ENCODE peak calls at places on chromosomes 2 and 18, in six cellular contexts. E is CD4-positive, CD25-positive, alpha-beta regulatory T cell; N is sciatic nerve; L is H9; P is AG04450; D is choroid plexus epithelial cell. V is an unnamed sample.

GRCh38 chr2:66582975-66583842 is 148.3 kb downstream of the MEIS1 start:
- DNase-seq in P (no peak), D (no peak), E (no peak), L (peak), N (no peak), V (no peak)

GRCh38 chr2:200861617-200862016 is 2.8 kb downstream of the CLK1 start:
- DNase-seq in D (no peak), N (no peak), P (no peak), L (no peak), E (no peak), V (no peak)

GRCh38 chr2:10079931-10080535 is at the start of gene CYS1:
- DNase-seq in N (no peak), P (no peak), L (peak), E (no peak), D (peak), V (peak)

GRCh38 chr2:65700004-65700651 is 267.7 kb upstream of the SPRED2 start:
- DNase-seq in N (no peak), P (no peak), E (no peak), L (no peak), D (no peak), V (no peak)

GRCh38 chr2:232502901-232503791 is 15.5 kb upstream of the ECEL1 start:
- DNase-seq in E (no peak), N (no peak), P (no peak), D (peak), L (peak), V (peak)

GRCh38 chr2:190664240-190664639 is 15.4 kb downstream of the NAB1 start:
- DNase-seq in L (no peak), N (no peak), D (peak), E (no peak), P (no peak), V (peak)

GRCh38 chr2:176082885-176083731 is 654 bp downstream of the EVX2 start:
- DNase-seq in P (no peak), N (no peak), E (no peak), L (peak), D (no peak), V (no peak)

GRCh38 chr2:8632755-8633154 is 49.1 kb upstream of the ID2 start:
- DNase-seq in L (no peak), N (no peak), E (no peak), P (no peak), D (no peak), V (no peak)

GRCh38 chr2:45755585-45756330 is 104.3 kb downstream of the PRKCE start:
- DNase-seq in D (peak), E (no peak), P (no peak), L (no peak), N (no peak), V (peak)

GRCh38 chr2:181117176-181117925 is 136.9 kb downstream of the UBE2E3 start:
- DNase-seq in D (no peak), P (no peak), N (no peak), L (no peak), E (no peak), V (no peak)

GRCh38 chr2:20164061-20164733 is 60.7 kb downstream of the SDC1 start:
- DNase-seq in D (no peak), E (no peak), P (no peak), N (peak), L (peak), V (no peak)

GRCh38 chr2:19538411-19538963 is 180.1 kb upstream of the OSR1 start:
- DNase-seq in D (peak), N (no peak), P (peak), L (no peak), E (no peak), V (peak)

GRCh38 chr2:10971855-10972348 is 60.2 kb downstream of the KCNF1 start:
- DNase-seq in D (no peak), E (no peak), P (no peak), N (peak), L (no peak), V (no peak)

GRCh38 chr2:193357508-193357907 is 1162.8 kb upstream of the TMEFF2 start:
- DNase-seq in P (no peak), N (no peak), E (no peak), D (no peak), L (no peak), V (no peak)

GRCh38 chr2:37570773-37571570 is 100.5 kb downstream of the CDC42EP3 start:
- DNase-seq in L (no peak), P (no peak), E (no peak), D (peak), N (no peak), V (peak)

GRCh38 chr18:74370163-74370562 is 54.5 kb downstream of the C18orf63 start:
- DNase-seq in N (no peak), P (no peak), L (no peak), D (no peak), E (no peak), V (no peak)

GRCh38 chr2:132804045-132804444 is 134.0 kb upstream of the LYPD1 start:
- DNase-seq in L (no peak), N (no peak), E (no peak), D (peak), P (peak), V (peak)

GRCh38 chr18:48621240-48621639 is 82.4 kb downstream of the CTIF start:
- DNase-seq in L (no peak), E (no peak), P (peak), D (peak), N (no peak), V (peak)

GRCh38 chr2:218216674-218217365 is at the start of gene ARPC2:
- DNase-seq in E (peak), N (peak), D (peak), P (peak), L (peak), V (peak)

GRCh38 chr2:201460532-201460931 is 9.0 kb downstream of the STRADB start:
- DNase-seq in P (no peak), E (no peak), N (no peak), D (no peak), L (no peak), V (no peak)

GRCh38 chr2:134312482-134312881 is 58.6 kb downstream of the MGAT5 start:
- DNase-seq in P (no peak), D (no peak), L (no peak), N (no peak), E (no peak), V (no peak)

GRCh38 chr2:234873828-234874173 is 78.0 kb upstream of the SH3BP4 start:
- DNase-seq in E (no peak), D (no peak), P (no peak), N (no peak), L (no peak), V (peak)

GRCh38 chr18:12121175-12122095 is 27.8 kb downstream of the ANKRD62 start:
- DNase-seq in L (peak), E (no peak), N (no peak), D (peak), P (no peak), V (peak)

GRCh38 chr2:36561223-36561944 is 36.6 kb downstream of the FEZ2 start:
- DNase-seq in P (peak), E (no peak), D (peak), L (no peak), N (no peak), V (peak)

GRCh38 chr2:158297120-158297519 is 159.4 kb downstream of the CCDC148 start:
- DNase-seq in L (no peak), E (no peak), N (no peak), D (no peak), P (no peak), V (no peak)